ENCODE peak calls at places on chromosomes 3 and 15, in five cellular contexts. One of them, this sample, is unnamed. For H3K4me1, the result is how much of the 10 kb centered on the place peaks cover.

GRCh38 chr3:133833880-133834620 is 28.4 kb downstream of the SRPRB start:
- DNase-seq in lung: no peak
- DNase-seq in esophagus muscularis mucosa: no peak
- DNase-seq in HCT116: no peak
- DNase-seq in psoas muscle: no peak
- DNase-seq in this sample: no peak

GRCh38 chr3:174620138-174620537 is 239.0 kb upstream of the NAALADL2 start:
- DNase-seq in psoas muscle: no peak
- DNase-seq in esophagus muscularis mucosa: no peak
- DNase-seq in HCT116: peak
- DNase-seq in lung: no peak
- DNase-seq in this sample: no peak

GRCh38 chr3:38455639-38456430 is 2.1 kb downstream of the ACVR2B start:
- DNase-seq in HCT116: no peak
- DNase-seq in lung: no peak
- DNase-seq in esophagus muscularis mucosa: no peak
- DNase-seq in psoas muscle: no peak
- DNase-seq in this sample: no peak

GRCh38 chr3:71245971-71246860 is 337.3 kb downstream of the FOXP1 start:
- DNase-seq in HCT116: no peak
- DNase-seq in lung: no peak
- DNase-seq in esophagus muscularis mucosa: no peak
- DNase-seq in psoas muscle: no peak
- DNase-seq in this sample: no peak

GRCh38 chr3:181470349-181470748 is 241.4 kb upstream of the SOX2 start:
- DNase-seq in lung: no peak
- DNase-seq in HCT116: no peak
- DNase-seq in esophagus muscularis mucosa: no peak
- DNase-seq in psoas muscle: no peak
- DNase-seq in this sample: no peak

GRCh38 chr3:78721771-78722543 is 1045.8 kb downstream of the ROBO1 start:
- DNase-seq in psoas muscle: no peak
- DNase-seq in esophagus muscularis mucosa: no peak
- DNase-seq in lung: no peak
- DNase-seq in HCT116: no peak
- DNase-seq in this sample: no peak

GRCh38 chr3:31288641-31289100 is 244.1 kb upstream of the STT3B start:
- DNase-seq in lung: no peak
- DNase-seq in HCT116: peak
- DNase-seq in esophagus muscularis mucosa: no peak
- DNase-seq in psoas muscle: no peak
- DNase-seq in this sample: peak

GRCh38 chr3:139774570-139775302 is 97.0 kb upstream of the NMNAT3 start:
- DNase-seq in lung: no peak
- DNase-seq in HCT116: no peak
- DNase-seq in psoas muscle: peak
- DNase-seq in esophagus muscularis mucosa: no peak
- DNase-seq in this sample: no peak

GRCh38 chr15:84685304-84685703 is 27.3 kb upstream of the NMB start:
- DNase-seq in esophagus muscularis mucosa: no peak
- DNase-seq in HCT116: peak
- DNase-seq in psoas muscle: peak
- DNase-seq in lung: no peak
- DNase-seq in this sample: no peak

GRCh38 chr3:114758828-114759709 is 388.0 kb downstream of the ZBTB20 start:
- DNase-seq in esophagus muscularis mucosa: no peak
- DNase-seq in lung: no peak
- DNase-seq in psoas muscle: no peak
- DNase-seq in HCT116: no peak
- DNase-seq in this sample: no peak

GRCh38 chr3:61559108-61559731 is 2.2 kb upstream of the PTPRG start:
- DNase-seq in psoas muscle: no peak
- DNase-seq in esophagus muscularis mucosa: no peak
- DNase-seq in HCT116: no peak
- DNase-seq in lung: no peak
- DNase-seq in this sample: no peak

GRCh38 chr3:138381950-138382715 is 33.8 kb downstream of the MRAS start:
- DNase-seq in lung: peak
- DNase-seq in psoas muscle: peak
- DNase-seq in esophagus muscularis mucosa: no peak
- DNase-seq in HCT116: no peak
- DNase-seq in this sample: peak

GRCh38 chr15:37099321-37100108 is 834 bp downstream of the MEIS2 start:
- DNase-seq in psoas muscle: peak
- DNase-seq in HCT116: peak
- DNase-seq in lung: no peak
- DNase-seq in esophagus muscularis mucosa: no peak
- DNase-seq in this sample: no peak

GRCh38 chr3:10783360-10784346 is 32.4 kb upstream of the SLC6A11 start:
- DNase-seq in lung: no peak
- DNase-seq in HCT116: peak
- DNase-seq in psoas muscle: no peak
- DNase-seq in esophagus muscularis mucosa: no peak
- DNase-seq in this sample: no peak

GRCh38 chr3:112333002-112333385 is at the start of gene CD200:
- DNase-seq in psoas muscle: peak
- DNase-seq in lung: peak
- DNase-seq in HCT116: no peak
- DNase-seq in esophagus muscularis mucosa: no peak
- DNase-seq in this sample: peak

GRCh38 chr3:54427951-54428871 is 305.9 kb downstream of the CACNA2D3 start:
- DNase-seq in psoas muscle: peak
- DNase-seq in lung: peak
- DNase-seq in esophagus muscularis mucosa: no peak
- DNase-seq in HCT116: peak
- DNase-seq in this sample: peak

GRCh38 chr15:87032291-87032690 is 952.6 kb downstream of the AGBL1 start:
- DNase-seq in psoas muscle: no peak
- DNase-seq in HCT116: no peak
- DNase-seq in esophagus muscularis mucosa: no peak
- DNase-seq in lung: no peak
- DNase-seq in this sample: no peak

GRCh38 chr15:87667643-87668042 is 588.9 kb downstream of the NTRK3 start:
- DNase-seq in lung: no peak
- DNase-seq in HCT116: no peak
- DNase-seq in esophagus muscularis mucosa: no peak
- DNase-seq in psoas muscle: no peak
- DNase-seq in this sample: no peak

GRCh38 chr15:63843901-63844317 is 10.2 kb upstream of the HERC1 start:
- DNase-seq in esophagus muscularis mucosa: no peak
- DNase-seq in lung: no peak
- DNase-seq in psoas muscle: no peak
- DNase-seq in HCT116: no peak
- DNase-seq in this sample: no peak

GRCh38 chr3:98453827-98454226 is 9.2 kb upstream of the OR5K1 start:
- DNase-seq in lung: no peak
- DNase-seq in esophagus muscularis mucosa: no peak
- DNase-seq in psoas muscle: no peak
- DNase-seq in HCT116: no peak
- DNase-seq in this sample: no peak

GRCh38 chr15:32979710-32980109 is 214.8 kb downstream of the FMN1 start:
- DNase-seq in esophagus muscularis mucosa: no peak
- DNase-seq in psoas muscle: no peak
- DNase-seq in HCT116: no peak
- DNase-seq in lung: no peak
- DNase-seq in this sample: no peak

GRCh38 chr3:49017229-49017615 is 1.2 kb downstream of the DALRD3 start:
- DNase-seq in HCT116: no peak
- DNase-seq in esophagus muscularis mucosa: no peak
- DNase-seq in psoas muscle: no peak
- DNase-seq in lung: no peak
- DNase-seq in this sample: no peak

GRCh38 chr3:49015072-49015471 is 3.3 kb downstream of the DALRD3 start:
- DNase-seq in HCT116: no peak
- DNase-seq in esophagus muscularis mucosa: no peak
- DNase-seq in lung: no peak
- DNase-seq in psoas muscle: no peak
- DNase-seq in this sample: no peak

GRCh38 chr3:49016414-49017228 is 1.8 kb downstream of the DALRD3 start:
- DNase-seq in HCT116: no peak
- DNase-seq in lung: no peak
- DNase-seq in esophagus muscularis mucosa: no peak
- DNase-seq in psoas muscle: no peak
- DNase-seq in this sample: no peak

GRCh38 chr3:49013738-49014660 is 4.4 kb downstream of the DALRD3 start:
- DNase-seq in lung: no peak
- DNase-seq in psoas muscle: peak
- DNase-seq in HCT116: no peak
- DNase-seq in esophagus muscularis mucosa: no peak
- DNase-seq in this sample: peak

DNA sequence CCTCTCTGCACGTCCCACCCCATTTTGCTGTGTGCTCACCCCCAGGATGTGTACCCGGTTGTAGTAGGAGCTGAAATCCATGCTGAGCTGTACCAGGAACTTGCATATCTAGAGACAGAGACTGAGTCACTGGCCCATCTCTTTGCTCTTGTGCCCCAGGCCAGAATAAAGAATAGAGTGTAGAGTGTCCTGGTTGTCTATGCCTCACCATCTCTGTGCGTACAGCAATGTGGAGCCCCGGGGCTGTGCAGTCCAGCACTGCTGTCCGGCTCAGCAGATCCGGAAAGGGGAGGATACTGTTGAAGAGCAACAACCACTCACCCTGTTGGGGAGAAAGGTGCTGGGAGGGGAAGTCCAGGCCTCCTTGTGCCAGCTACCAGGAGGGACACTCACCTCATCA is 2.6 kb downstream of the DALRD3 start:
- DNase-seq in psoas muscle: no peak
- DNase-seq in lung: no peak
- DNase-seq in esophagus muscularis mucosa: no peak
- DNase-seq in HCT116: no peak
- DNase-seq in this sample: no peak
- H3K4me1 ChIP-seq in psoas muscle: half or more
- H3K4me1 ChIP-seq in lung: under half
- H3K4me1 ChIP-seq in esophagus muscularis mucosa: half or more
- H3K4me1 ChIP-seq in HCT116: under half
- H3K4me1 ChIP-seq in this sample: half or more

DNA sequence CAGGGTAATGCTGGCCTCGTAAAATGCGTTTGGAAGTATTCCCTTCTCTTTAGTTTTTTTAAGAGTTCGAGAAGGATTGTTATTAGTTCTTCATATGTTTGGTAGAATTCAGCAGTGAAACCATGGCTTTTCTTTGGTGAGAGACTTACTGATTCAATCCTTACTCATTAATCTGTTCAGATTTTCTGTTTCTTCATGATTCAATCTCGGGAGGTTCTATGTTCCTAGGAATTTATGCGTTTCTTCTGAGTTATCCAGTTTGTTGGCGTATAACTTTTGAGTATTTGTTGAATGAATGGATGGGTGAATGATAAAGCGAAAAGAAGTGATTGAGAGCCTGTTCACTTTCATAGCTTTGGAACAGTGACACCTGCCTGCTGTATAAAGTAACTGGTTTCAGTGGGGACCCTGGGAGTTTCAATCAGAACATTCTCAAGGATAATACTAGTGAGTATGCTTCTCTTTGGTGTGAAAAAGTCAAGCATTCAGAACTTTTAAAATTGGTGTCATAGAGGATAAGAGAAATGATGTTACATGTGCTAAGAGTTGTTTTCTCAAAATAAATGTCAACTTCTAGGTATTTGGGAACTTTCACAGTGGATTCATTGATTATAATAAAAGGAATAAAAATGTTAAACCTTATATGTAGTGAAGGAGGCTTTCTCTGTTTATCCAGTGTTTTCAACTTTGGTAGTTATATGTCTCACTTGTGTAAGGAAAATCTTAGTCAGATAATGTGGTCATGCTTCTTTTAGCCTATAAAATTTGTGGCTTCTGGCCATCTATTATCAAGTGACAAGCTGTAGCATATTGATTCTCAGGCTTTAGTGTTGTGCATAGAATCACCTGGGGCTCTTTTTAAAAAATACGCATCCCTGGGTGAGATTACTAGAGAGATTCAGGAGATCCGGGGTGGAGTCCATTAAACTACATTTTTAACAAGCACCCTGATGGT is 11.7 kb downstream of the LRCH3 start:
- DNase-seq in psoas muscle: no peak
- DNase-seq in lung: no peak
- DNase-seq in esophagus muscularis mucosa: no peak
- DNase-seq in HCT116: no peak
- DNase-seq in this sample: no peak
- TF ChIP-seq CTCF in psoas muscle: no peak
- TF ChIP-seq CTCF in lung: no peak
- TF ChIP-seq CTCF in esophagus muscularis mucosa: no peak
- TF ChIP-seq CTCF in HCT116: no peak
- TF ChIP-seq CTCF in this sample: no peak

DNA sequence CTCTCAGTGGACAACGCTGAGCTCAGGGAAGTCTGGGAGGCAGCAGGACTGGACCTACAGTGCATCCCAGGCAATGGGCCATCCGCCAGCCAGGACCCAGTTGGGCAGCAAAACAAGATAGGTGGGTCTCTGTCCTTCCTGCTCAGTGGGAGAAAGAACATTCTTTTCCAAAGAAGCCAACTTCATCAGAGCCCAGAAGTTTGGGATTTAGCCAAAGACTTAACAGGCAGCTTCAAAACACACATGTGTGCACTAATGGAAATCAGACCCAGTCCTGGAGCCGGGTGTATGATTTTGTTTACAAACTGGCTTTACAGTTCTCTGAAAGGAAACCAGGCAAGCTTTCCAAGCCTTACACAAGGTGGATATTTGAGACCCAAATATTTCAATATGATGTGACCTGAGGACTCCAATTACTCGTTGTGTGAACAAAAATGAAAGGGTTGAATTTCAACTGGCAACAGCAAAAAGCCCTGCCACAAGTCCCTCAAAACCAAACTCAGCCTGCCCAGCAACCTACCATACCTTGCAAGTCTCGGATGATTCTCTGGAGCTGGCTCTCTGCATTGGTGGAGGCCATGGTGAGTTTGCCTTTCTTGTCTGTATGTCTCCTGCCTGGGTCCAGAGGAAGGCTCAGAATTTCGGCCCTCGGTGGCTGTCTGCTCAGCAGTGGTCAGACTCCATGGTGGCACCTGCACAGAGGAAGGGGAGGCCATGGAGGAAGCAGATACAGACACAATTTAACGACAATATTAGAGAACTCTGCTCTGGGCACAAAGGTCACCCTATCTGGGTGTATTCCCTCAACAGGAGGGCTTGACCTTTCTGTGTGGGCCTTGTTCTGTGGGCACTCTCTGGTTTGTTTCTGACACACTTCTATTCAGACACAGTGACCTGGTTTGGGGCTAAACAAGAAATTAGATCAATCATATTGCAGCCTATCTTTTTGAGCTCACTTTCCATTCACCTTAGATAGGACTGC is 11.0 kb downstream of the FYCO1 start:
- DNase-seq in HCT116: no peak
- DNase-seq in psoas muscle: peak
- DNase-seq in lung: no peak
- DNase-seq in esophagus muscularis mucosa: no peak
- DNase-seq in this sample: no peak
- H3K4me1 ChIP-seq in HCT116: under half
- H3K4me1 ChIP-seq in psoas muscle: half or more
- H3K4me1 ChIP-seq in lung: under half
- H3K4me1 ChIP-seq in esophagus muscularis mucosa: half or more
- H3K4me1 ChIP-seq in this sample: half or more

DNA sequence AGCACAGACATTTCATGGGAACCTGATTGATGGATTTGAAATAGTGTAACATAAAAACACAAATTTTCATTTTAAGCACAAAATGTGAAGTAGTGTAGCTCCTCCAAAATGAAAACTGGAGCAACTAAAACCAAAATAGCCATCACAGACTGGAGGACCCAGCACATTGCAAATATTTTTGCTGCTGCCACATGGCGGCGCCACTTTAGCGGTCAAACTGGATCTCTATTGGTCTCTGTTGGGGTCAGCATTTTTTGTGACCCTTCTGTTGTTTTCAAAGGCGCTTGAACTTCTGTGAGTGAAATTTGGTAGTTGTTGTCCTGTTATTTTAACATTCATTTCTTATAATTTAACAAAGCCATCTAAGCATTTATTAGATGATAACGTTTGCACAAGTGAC is 259.9 kb downstream of the IL20RB start:
- DNase-seq in psoas muscle: no peak
- DNase-seq in esophagus muscularis mucosa: no peak
- DNase-seq in HCT116: no peak
- DNase-seq in lung: no peak
- DNase-seq in this sample: no peak
- TF ChIP-seq CTCF in psoas muscle: no peak
- TF ChIP-seq CTCF in esophagus muscularis mucosa: no peak
- TF ChIP-seq CTCF in HCT116: peak
- TF ChIP-seq CTCF in lung: no peak
- TF ChIP-seq CTCF in this sample: no peak